ENCODE peak calls at places on chromosomes 2 and 18, in four cellular contexts. One of them, this sample, is unnamed.

GRCh38 chr2:12440731-12441130 is 276.0 kb upstream of the TRIB2 start:
- DNase-seq in stomach: no peak
- DNase-seq in HepG2: no peak
- DNase-seq in tibial nerve: no peak
- DNase-seq in this sample: no peak

GRCh38 chr18:379665-380356 is 112.0 kb upstream of the THOC1 start:
- DNase-seq in tibial nerve: peak; percentile 38
- DNase-seq in HepG2: no peak
- DNase-seq in stomach: no peak
- DNase-seq in this sample: peak; percentile 58

GRCh38 chr2:235527806-235528480 is 34.1 kb downstream of the AGAP1 start:
- DNase-seq in stomach: no peak
- DNase-seq in tibial nerve: no peak
- DNase-seq in HepG2: no peak
- DNase-seq in this sample: no peak

GRCh38 chr18:43847164-43848091 is 570.1 kb upstream of the SYT4 start:
- DNase-seq in stomach: no peak
- DNase-seq in tibial nerve: no peak
- DNase-seq in HepG2: no peak
- DNase-seq in this sample: no peak

GRCh38 chr2:88826399-88826798 is 134.9 kb downstream of the RPIA start:
- DNase-seq in stomach: no peak
- DNase-seq in tibial nerve: no peak
- DNase-seq in HepG2: no peak
- DNase-seq in this sample: no peak

GRCh38 chr18:27202771-27203170 is 17.7 kb upstream of the CHST9 start:
- DNase-seq in tibial nerve: no peak
- DNase-seq in HepG2: no peak
- DNase-seq in stomach: no peak
- DNase-seq in this sample: no peak

GRCh38 chr18:27983780-27984179 is 193.2 kb downstream of the CDH2 start:
- DNase-seq in stomach: no peak
- DNase-seq in HepG2: no peak
- DNase-seq in tibial nerve: no peak
- DNase-seq in this sample: no peak

GRCh38 chr18:9617006-9617542 is 2.7 kb upstream of the PPP4R1 start:
- DNase-seq in stomach: no peak
- DNase-seq in HepG2: no peak
- DNase-seq in tibial nerve: no peak
- DNase-seq in this sample: no peak

GRCh38 chr2:39981877-39982276 is 202.8 kb upstream of the THUMPD2 start:
- DNase-seq in tibial nerve: no peak
- DNase-seq in stomach: no peak
- DNase-seq in HepG2: no peak
- DNase-seq in this sample: no peak

GRCh38 chr18:2030647-2031046 is 540.7 kb downstream of the METTL4 start:
- DNase-seq in stomach: no peak
- DNase-seq in HepG2: no peak
- DNase-seq in tibial nerve: no peak
- DNase-seq in this sample: no peak

GRCh38 chr2:23563673-23564617 is 179.0 kb downstream of the KLHL29 start:
- DNase-seq in tibial nerve: peak; percentile 67
- DNase-seq in HepG2: no peak
- DNase-seq in stomach: no peak
- DNase-seq in this sample: no peak

GRCh38 chr18:25921677-25922421 is 168.6 kb downstream of the SS18 start:
- DNase-seq in tibial nerve: no peak
- DNase-seq in HepG2: peak; percentile 31
- DNase-seq in stomach: peak; percentile 49
- DNase-seq in this sample: peak; percentile 67

GRCh38 chr2:2183135-2183534 is 147.9 kb downstream of the MYT1L start:
- DNase-seq in stomach: no peak
- DNase-seq in tibial nerve: no peak
- DNase-seq in HepG2: no peak
- DNase-seq in this sample: no peak

GRCh38 chr18:13551305-13551603 is 175.1 kb downstream of the FAM210A start:
- DNase-seq in stomach: no peak
- DNase-seq in tibial nerve: no peak
- DNase-seq in HepG2: no peak
- DNase-seq in this sample: peak; percentile 13

GRCh38 chr18:7617738-7618422 is 50.8 kb downstream of the PTPRM start:
- DNase-seq in stomach: peak; percentile 78
- DNase-seq in HepG2: no peak
- DNase-seq in tibial nerve: peak; percentile 65
- DNase-seq in this sample: peak; percentile 8

GRCh38 chr2:183093857-183094657 is 15.5 kb downstream of the DUSP19 start:
- DNase-seq in stomach: no peak
- DNase-seq in tibial nerve: no peak
- DNase-seq in HepG2: no peak
- DNase-seq in this sample: no peak

GRCh38 chr2:110872521-110872920 is 140.1 kb downstream of the ACOXL start:
- DNase-seq in stomach: no peak
- DNase-seq in tibial nerve: no peak
- DNase-seq in HepG2: no peak
- DNase-seq in this sample: no peak

GRCh38 chr2:17822452-17823117 is 6.3 kb downstream of the MSGN1 start:
- DNase-seq in stomach: no peak
- DNase-seq in HepG2: no peak
- DNase-seq in tibial nerve: no peak
- DNase-seq in this sample: no peak

GRCh38 chr2:218266316-218266979 is 3.5 kb downstream of the AAMP start:
- DNase-seq in tibial nerve: no peak
- DNase-seq in stomach: no peak
- DNase-seq in HepG2: no peak
- DNase-seq in this sample: no peak

GRCh38 chr2:116719841-116720240 is 1094.7 kb upstream of the DDX18 start:
- DNase-seq in stomach: no peak
- DNase-seq in HepG2: no peak
- DNase-seq in tibial nerve: no peak
- DNase-seq in this sample: no peak

GRCh38 chr2:168997113-168997512 is 34.0 kb downstream of the ABCB11 start:
- DNase-seq in stomach: no peak
- DNase-seq in tibial nerve: no peak
- DNase-seq in HepG2: no peak
- DNase-seq in this sample: no peak

GRCh38 chr2:157264099-157264498 is 6.6 kb downstream of the GALNT5 start:
- DNase-seq in tibial nerve: no peak
- DNase-seq in stomach: no peak
- DNase-seq in HepG2: no peak
- DNase-seq in this sample: no peak

GRCh38 chr18:77737412-77737811 is 487.8 kb downstream of the GALR1 start:
- DNase-seq in stomach: no peak
- DNase-seq in HepG2: no peak
- DNase-seq in tibial nerve: no peak
- DNase-seq in this sample: no peak

GRCh38 chr2:241161646-241162281 is 11.5 kb downstream of the PPP1R7 start:
- DNase-seq in HepG2: no peak
- DNase-seq in tibial nerve: peak; percentile 63
- DNase-seq in stomach: peak; percentile 31
- DNase-seq in this sample: peak; percentile 89
- H3K36me3 ChIP-seq in HepG2: peaks cover 28% of the 10 kb centered on the region
- H3K36me3 ChIP-seq in tibial nerve: peaks cover 13% of the 10 kb centered on the region
- H3K36me3 ChIP-seq in stomach: peaks cover 55% of the 10 kb centered on the region
- H3K36me3 ChIP-seq in this sample: peaks cover 58% of the 10 kb centered on the region

GRCh38 chr18:79779021-79779699 is 18.6 kb upstream of the KCNG2 start:
- DNase-seq in tibial nerve: no peak
- DNase-seq in HepG2: no peak
- DNase-seq in stomach: no peak
- DNase-seq in this sample: no peak
- H3K27me3 ChIP-seq in tibial nerve: no peaks in the 10 kb centered on the region
- H3K27me3 ChIP-seq in HepG2: peaks cover 73% of the 10 kb centered on the region
- H3K27me3 ChIP-seq in stomach: peaks cover 71% of the 10 kb centered on the region
- H3K27me3 ChIP-seq in this sample: no peaks in the 10 kb centered on the region

GRCh38 chr2:28496781-28497180 is 921 bp downstream of the PLB1 start:
- DNase-seq in stomach: no peak
- DNase-seq in tibial nerve: no peak
- DNase-seq in HepG2: no peak
- DNase-seq in this sample: no peak

GRCh38 chr2:28493636-28494035 is 2.2 kb upstream of the PLB1 start:
- DNase-seq in tibial nerve: no peak
- DNase-seq in stomach: no peak
- DNase-seq in HepG2: no peak
- DNase-seq in this sample: no peak

GRCh38 chr2:28497206-28497605 is 1.3 kb downstream of the PLB1 start:
- DNase-seq in tibial nerve: no peak
- DNase-seq in stomach: no peak
- DNase-seq in HepG2: no peak
- DNase-seq in this sample: no peak

GRCh38 chr2:28492276-28492675 is 3.6 kb upstream of the PLB1 start:
- DNase-seq in tibial nerve: no peak
- DNase-seq in HepG2: no peak
- DNase-seq in stomach: no peak
- DNase-seq in this sample: no peak

DNA sequence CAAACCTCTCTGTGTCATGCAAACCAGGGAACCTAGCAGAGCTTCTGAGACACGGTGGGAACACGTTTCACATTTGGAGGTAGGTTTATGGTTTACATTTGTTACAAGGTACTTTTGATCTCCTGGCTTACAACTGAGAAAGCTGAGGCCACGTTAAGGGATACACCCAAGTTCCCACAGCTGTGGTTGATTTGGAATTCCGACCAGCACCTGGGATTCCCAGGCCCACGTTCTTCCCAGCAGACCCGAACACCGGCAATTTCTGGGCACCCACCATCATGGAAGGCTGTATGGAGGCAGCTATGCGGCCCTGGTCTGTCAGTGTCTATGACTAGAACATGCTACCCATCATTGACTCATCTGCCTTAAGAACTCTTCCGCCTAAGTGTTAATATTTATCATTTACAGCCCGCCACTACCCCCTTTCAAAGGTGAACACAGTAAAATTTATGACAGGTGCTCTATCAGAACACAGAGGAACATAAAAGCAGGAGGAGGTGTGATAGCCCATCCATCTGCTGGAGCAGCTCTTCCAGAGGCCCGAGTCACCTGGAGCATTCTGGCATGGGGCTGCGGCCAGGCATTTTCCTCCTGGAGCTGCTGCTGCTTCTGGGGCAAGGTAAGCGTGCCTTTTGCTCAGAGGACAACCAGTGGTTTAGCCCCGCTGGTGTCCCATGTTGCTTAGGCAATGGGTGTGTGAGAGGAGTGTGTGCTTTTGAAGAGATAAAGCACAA is at the start of gene PLB1:
- DNase-seq in tibial nerve: no peak
- DNase-seq in stomach: no peak
- DNase-seq in HepG2: no peak
- DNase-seq in this sample: no peak
- TF ChIP-seq POLR2A in tibial nerve: no peak
- TF ChIP-seq POLR2A in stomach: no peak
- TF ChIP-seq POLR2A in HepG2: no peak
- TF ChIP-seq POLR2A in this sample: no peak

GRCh38 chr2:36555789-36556188 is 42.2 kb downstream of the FEZ2 start:
- DNase-seq in tibial nerve: no peak
- DNase-seq in stomach: no peak
- DNase-seq in HepG2: no peak
- DNase-seq in this sample: no peak
- H3K36me3 ChIP-seq in tibial nerve: no peaks in the 10 kb centered on the region
- H3K36me3 ChIP-seq in stomach: peaks cover 10% of the 10 kb centered on the region
- H3K36me3 ChIP-seq in HepG2: peaks cover 12% of the 10 kb centered on the region
- H3K36me3 ChIP-seq in this sample: no peaks in the 10 kb centered on the region

GRCh38 chr2:287471-287885 is 413 bp downstream of the ALKAL2 start:
- DNase-seq in HepG2: no peak
- DNase-seq in stomach: peak; percentile 45
- DNase-seq in tibial nerve: no peak
- DNase-seq in this sample: peak; percentile 67

GRCh38 chr2:286774-287392 is 1.0 kb downstream of the ALKAL2 start:
- DNase-seq in stomach: no peak
- DNase-seq in tibial nerve: no peak
- DNase-seq in HepG2: no peak
- DNase-seq in this sample: peak; percentile 72

GRCh38 chr2:289362-290089 is 1.6 kb upstream of the ALKAL2 start:
- DNase-seq in tibial nerve: peak; percentile 47
- DNase-seq in HepG2: no peak
- DNase-seq in stomach: peak; percentile 59
- DNase-seq in this sample: peak; percentile 78

GRCh38 chr2:288743-289361 is 961 bp upstream of the ALKAL2 start:
- DNase-seq in HepG2: no peak
- DNase-seq in stomach: no peak
- DNase-seq in tibial nerve: peak; percentile 25
- DNase-seq in this sample: peak; percentile 88

GRCh38 chr2:288002-288742 is at the start of gene ALKAL2:
- DNase-seq in tibial nerve: no peak
- DNase-seq in stomach: peak; percentile 39
- DNase-seq in HepG2: no peak
- DNase-seq in this sample: peak; percentile 60
- H3K27me3 ChIP-seq in tibial nerve: no peaks in the 10 kb centered on the region
- H3K27me3 ChIP-seq in stomach: peaks cover 52% of the 10 kb centered on the region
- H3K27me3 ChIP-seq in HepG2: peaks cover 19% of the 10 kb centered on the region
- H3K27me3 ChIP-seq in this sample: peaks cover 5% of the 10 kb centered on the region

GRCh38 chr2:232542715-232543467 is 3.4 kb downstream of the CHRNG start:
- DNase-seq in HepG2: no peak
- DNase-seq in tibial nerve: no peak
- DNase-seq in stomach: no peak
- DNase-seq in this sample: no peak
- TF ChIP-seq POLR2A in HepG2: no peak
- TF ChIP-seq POLR2A in tibial nerve: no peak
- TF ChIP-seq POLR2A in stomach: no peak
- TF ChIP-seq POLR2A in this sample: no peak

GRCh38 chr18:64148988-64149387 is at the start of gene LINC00305:
- DNase-seq in tibial nerve: no peak
- DNase-seq in HepG2: no peak
- DNase-seq in stomach: no peak
- DNase-seq in this sample: no peak
- H3K36me3 ChIP-seq in tibial nerve: no peaks in the 10 kb centered on the region
- H3K36me3 ChIP-seq in HepG2: no peaks in the 10 kb centered on the region
- H3K36me3 ChIP-seq in stomach: no peaks in the 10 kb centered on the region
- H3K36me3 ChIP-seq in this sample: no peaks in the 10 kb centered on the region

GRCh38 chr2:85746313-85747004 is 7.3 kb upstream of the ATOH8 start:
- DNase-seq in stomach: no peak
- DNase-seq in tibial nerve: no peak
- DNase-seq in HepG2: no peak
- DNase-seq in this sample: no peak
- H3K27me3 ChIP-seq in stomach: peaks cover 4% of the 10 kb centered on the region
- H3K27me3 ChIP-seq in tibial nerve: no peaks in the 10 kb centered on the region
- H3K27me3 ChIP-seq in HepG2: peaks cover 15% of the 10 kb centered on the region
- H3K27me3 ChIP-seq in this sample: no peaks in the 10 kb centered on the region